ENCODE peak calls at places on chromosomes 2 and 18, in eight cellular contexts. I, Z, J, Q, W, V, B and O are unnamed samples.

GRCh38 chr2:70805987-70806386 is 14.4 kb downstream of the CLEC4F start:
- DNase-seq in I (no peak), Z (no peak), J (peak), Q (no peak), W (no peak), V (no peak), B (no peak), O (no peak)

GRCh38 chr2:181312515-181312927 is 144.7 kb upstream of the ITGA4 start:
- DNase-seq in I (no peak), Z (peak), J (no peak), Q (no peak), W (no peak), V (no peak), B (peak), O (peak)

GRCh38 chr2:232336956-232337700 is 41.4 kb upstream of the ALPP start:
- DNase-seq in I (no peak), Z (no peak), J (no peak), Q (no peak), W (no peak), V (no peak), B (no peak), O (no peak)

GRCh38 chr2:101793277-101793969 is 95.9 kb downstream of the MAP4K4 start:
- DNase-seq in I (no peak), Z (peak), J (peak), Q (no peak), W (no peak), V (peak), B (peak), O (no peak)

GRCh38 chr2:29063646-29064372 is 10.5 kb downstream of the PCARE start:
- DNase-seq in I (peak), Z (no peak), J (no peak), Q (no peak), W (peak), V (peak), B (no peak), O (no peak)

GRCh38 chr2:120598416-120598815 is 137.3 kb upstream of the GLI2 start:
- DNase-seq in I (no peak), Z (no peak), J (no peak), Q (no peak), W (no peak), V (no peak), B (no peak), O (no peak)

GRCh38 chr2:68662466-68662865 is 19.1 kb downstream of the PROKR1 start:
- DNase-seq in I (no peak), Z (no peak), J (no peak), Q (no peak), W (no peak), V (no peak), B (no peak), O (no peak)

GRCh38 chr2:8456149-8457091 is 225.4 kb upstream of the ID2 start:
- DNase-seq in I (no peak), Z (peak), J (no peak), Q (no peak), W (no peak), V (no peak), B (peak), O (peak)

GRCh38 chr2:222859786-222860726 is 780 bp upstream of the ACSL3 start:
- DNase-seq in I (no peak), Z (no peak), J (peak), Q (peak), W (no peak), V (peak), B (no peak), O (no peak)

GRCh38 chr2:127510073-127510472 is 16.2 kb downstream of the IWS1 start:
- DNase-seq in I (no peak), Z (no peak), J (no peak), Q (no peak), W (no peak), V (peak), B (no peak), O (no peak)

GRCh38 chr2:54149623-54150501 is 34.4 kb downstream of the ACYP2 start:
- DNase-seq in I (no peak), Z (no peak), J (no peak), Q (no peak), W (peak), V (peak), B (no peak), O (no peak)

GRCh38 chr18:57619881-57620280 is 1.8 kb downstream of the NARS1 start:
- DNase-seq in I (no peak), Z (no peak), J (no peak), Q (no peak), W (no peak), V (no peak), B (no peak), O (no peak)

GRCh38 chr2:198456418-198456817 is 652.0 kb downstream of the PLCL1 start:
- DNase-seq in I (no peak), Z (no peak), J (no peak), Q (no peak), W (peak), V (no peak), B (no peak), O (no peak)

GRCh38 chr2:36663314-36663713 is 33.2 kb upstream of the VIT start:
- DNase-seq in I (no peak), Z (no peak), J (no peak), Q (no peak), W (no peak), V (no peak), B (no peak), O (no peak)

GRCh38 chr2:32627441-32627900 is 379 bp upstream of the TTC27 start:
- DNase-seq in I (peak), Z (no peak), J (peak), Q (peak), W (no peak), V (peak), B (peak), O (no peak)

GRCh38 chr2:3728104-3729054 is 25.0 kb downstream of the DCDC2C start:
- DNase-seq in I (peak), Z (no peak), J (peak), Q (no peak), W (peak), V (peak), B (no peak), O (peak)

GRCh38 chr2:209600257-209601180 is 171.1 kb upstream of the UNC80 start:
- DNase-seq in I (no peak), Z (no peak), J (peak), Q (peak), W (no peak), V (no peak), B (no peak), O (no peak)

GRCh38 chr2:239276813-239277193 is 124.0 kb downstream of the HDAC4 start:
- DNase-seq in I (no peak), Z (peak), J (no peak), Q (peak), W (no peak), V (no peak), B (peak), O (no peak)

GRCh38 chr18:3211236-3211992 is 8.4 kb downstream of the MYOM1 start:
- DNase-seq in I (no peak), Z (no peak), J (peak), Q (no peak), W (no peak), V (peak), B (no peak), O (no peak)

GRCh38 chr2:147198651-147199171 is 646.1 kb upstream of the ACVR2A start:
- DNase-seq in I (no peak), Z (no peak), J (no peak), Q (no peak), W (no peak), V (no peak), B (no peak), O (no peak)

GRCh38 chr2:70084973-70085710 is 2.1 kb upstream of the PCBP1 start:
- DNase-seq in I (no peak), Z (peak), J (no peak), Q (peak), W (no peak), V (no peak), B (peak), O (peak)

GRCh38 chr2:9809064-9809356 is 34.3 kb upstream of the TAF1B start:
- DNase-seq in I (no peak), Z (no peak), J (no peak), Q (no peak), W (no peak), V (no peak), B (no peak), O (no peak)

GRCh38 chr18:48876590-48876989 is 74.2 kb downstream of the SMAD7 start:
- DNase-seq in I (no peak), Z (no peak), J (no peak), Q (no peak), W (no peak), V (no peak), B (no peak), O (no peak)

GRCh38 chr2:182300603-182301002 is 126.2 kb downstream of the PDE1A start:
- DNase-seq in I (no peak), Z (no peak), J (no peak), Q (no peak), W (no peak), V (peak), B (no peak), O (no peak)

GRCh38 chr18:41703744-41704530 is 251.1 kb upstream of the PIK3C3 start:
- DNase-seq in I (no peak), Z (no peak), J (no peak), Q (no peak), W (no peak), V (no peak), B (no peak), O (no peak)

GRCh38 chr2:238475571-238475970 is 48.8 kb downstream of the ASB1 start:
- DNase-seq in I (no peak), Z (no peak), J (no peak), Q (no peak), W (no peak), V (no peak), B (no peak), O (no peak)

GRCh38 chr2:70104231-70105111 is 17.2 kb downstream of the PCBP1 start:
- DNase-seq in I (peak), Z (peak), J (peak), Q (peak), W (no peak), V (peak), B (peak), O (peak)

GRCh38 chr2:149160701-149161217 is 122.3 kb downstream of the LYPD6B start:
- DNase-seq in I (no peak), Z (peak), J (peak), Q (no peak), W (no peak), V (no peak), B (peak), O (peak)

GRCh38 chr18:61732854-61733253 is 160.0 kb downstream of the RNF152 start:
- DNase-seq in I (no peak), Z (no peak), J (no peak), Q (no peak), W (no peak), V (no peak), B (no peak), O (no peak)

GRCh38 chr2:219298759-219299371 is 10.3 kb downstream of the PTPRN start:
- DNase-seq in I (peak), Z (peak), J (peak), Q (peak), W (no peak), V (peak), B (peak), O (peak)

GRCh38 chr2:190126758-190127157 is 64.2 kb upstream of the MSTN start:
- DNase-seq in I (peak), Z (no peak), J (no peak), Q (no peak), W (no peak), V (peak), B (no peak), O (no peak)

GRCh38 chr2:205685314-205686230 is 3.3 kb downstream of the NRP2 start:
- DNase-seq in I (no peak), Z (no peak), J (peak), Q (no peak), W (no peak), V (peak), B (peak), O (peak)

GRCh38 chr2:211454684-211455083 is 898.3 kb downstream of the CPS1 start:
- DNase-seq in I (no peak), Z (no peak), J (no peak), Q (no peak), W (no peak), V (no peak), B (no peak), O (no peak)

GRCh38 chr2:211458974-211459373 is 902.6 kb downstream of the CPS1 start:
- DNase-seq in I (no peak), Z (no peak), J (no peak), Q (no peak), W (no peak), V (no peak), B (no peak), O (no peak)

GRCh38 chr2:211453311-211453894 is 897.0 kb downstream of the CPS1 start:
- DNase-seq in I (no peak), Z (no peak), J (no peak), Q (no peak), W (no peak), V (no peak), B (no peak), O (no peak)

GRCh38 chr2:211457325-211457724 is 900.9 kb downstream of the CPS1 start:
- DNase-seq in I (no peak), Z (no peak), J (peak), Q (no peak), W (no peak), V (no peak), B (no peak), O (no peak)

GRCh38 chr2:211455225-211455841 is 898.9 kb downstream of the CPS1 start:
- DNase-seq in I (no peak), Z (no peak), J (peak), Q (peak), W (no peak), V (peak), B (peak), O (peak)
- TF ChIP-seq CTCF in I (peak), Z (peak), J (peak), Q (peak), W (peak), V (peak), B (peak), O (peak)

DNA sequence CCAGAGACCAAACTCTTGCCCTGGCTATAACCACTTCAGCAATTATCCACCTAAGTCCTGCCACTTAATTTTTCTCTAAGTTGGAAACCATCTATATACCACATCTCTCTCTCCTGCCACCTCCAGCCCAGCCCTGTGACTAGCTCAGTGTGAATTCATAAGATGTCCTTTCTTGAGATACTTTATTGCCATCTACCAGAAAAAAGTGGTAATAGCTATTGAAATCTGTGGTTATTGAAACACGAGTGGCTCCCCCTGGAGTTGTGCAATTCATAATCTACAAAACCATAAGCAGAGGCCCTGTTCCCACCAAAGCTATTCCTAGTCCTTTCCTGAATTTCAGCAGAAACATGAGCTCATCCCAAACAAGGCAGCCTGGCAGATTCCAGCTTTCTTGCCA is 324.0 kb downstream of the TXNL1 start:
- DNase-seq in I (no peak), Z (no peak), J (no peak), Q (peak), W (no peak), V (peak), B (no peak), O (no peak)
- TF ChIP-seq CTCF in I (peak), Z (no peak), J (peak), Q (no peak), W (no peak), V (no peak), B (no peak), O (no peak)

DNA sequence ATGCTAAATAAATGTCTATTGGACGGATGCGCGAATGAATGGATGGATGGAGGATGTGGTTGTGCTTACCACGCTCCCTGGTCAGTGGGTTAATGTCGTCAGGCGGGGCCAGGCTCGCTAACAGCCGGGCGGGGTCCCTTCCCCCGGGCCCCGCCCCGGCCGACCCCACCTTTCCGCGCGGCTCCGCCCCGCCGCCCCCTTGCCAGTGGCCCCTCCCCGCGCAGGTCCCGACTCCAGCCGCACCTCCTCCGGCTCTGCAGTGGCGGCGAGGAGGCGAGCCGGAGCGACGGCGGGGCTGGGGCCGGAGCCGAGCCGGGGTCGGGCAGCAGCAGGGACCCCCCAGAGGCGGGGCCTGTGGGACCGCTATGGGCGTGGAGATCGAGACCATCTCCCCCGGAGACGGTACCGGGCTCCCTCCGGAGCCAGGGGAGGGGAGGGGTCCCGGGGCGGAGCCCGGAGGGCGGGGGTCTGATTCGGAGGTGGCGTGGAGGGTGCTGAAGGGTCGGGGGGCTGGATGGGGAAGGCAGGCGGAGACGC is at the start of gene FKBP1B:
- DNase-seq in I (no peak), Z (peak), J (peak), Q (no peak), W (no peak), V (peak), B (peak), O (peak)
- TF ChIP-seq CTCF in I (no peak), Z (no peak), J (no peak), Q (no peak), W (no peak), V (no peak), B (no peak), O (no peak)

GRCh38 chr18:11553098-11553940 is 56.1 kb upstream of the SLC35G4 start:
- DNase-seq in I (peak), Z (no peak), J (peak), Q (peak), W (peak), V (peak), B (peak), O (peak)

GRCh38 chr18:11544060-11544633 is 65.2 kb upstream of the SLC35G4 start:
- DNase-seq in I (no peak), Z (no peak), J (no peak), Q (no peak), W (no peak), V (no peak), B (no peak), O (no peak)

GRCh38 chr18:11548367-11548766 is 61.0 kb upstream of the SLC35G4 start:
- DNase-seq in I (no peak), Z (no peak), J (no peak), Q (no peak), W (no peak), V (peak), B (no peak), O (no peak)

GRCh38 chr18:11548940-11549551 is 60.4 kb upstream of the SLC35G4 start:
- DNase-seq in I (no peak), Z (no peak), J (no peak), Q (no peak), W (no peak), V (no peak), B (no peak), O (no peak)
- TF ChIP-seq CTCF in I (peak), Z (no peak), J (no peak), Q (no peak), W (no peak), V (peak), B (no peak), O (no peak)

DNA sequence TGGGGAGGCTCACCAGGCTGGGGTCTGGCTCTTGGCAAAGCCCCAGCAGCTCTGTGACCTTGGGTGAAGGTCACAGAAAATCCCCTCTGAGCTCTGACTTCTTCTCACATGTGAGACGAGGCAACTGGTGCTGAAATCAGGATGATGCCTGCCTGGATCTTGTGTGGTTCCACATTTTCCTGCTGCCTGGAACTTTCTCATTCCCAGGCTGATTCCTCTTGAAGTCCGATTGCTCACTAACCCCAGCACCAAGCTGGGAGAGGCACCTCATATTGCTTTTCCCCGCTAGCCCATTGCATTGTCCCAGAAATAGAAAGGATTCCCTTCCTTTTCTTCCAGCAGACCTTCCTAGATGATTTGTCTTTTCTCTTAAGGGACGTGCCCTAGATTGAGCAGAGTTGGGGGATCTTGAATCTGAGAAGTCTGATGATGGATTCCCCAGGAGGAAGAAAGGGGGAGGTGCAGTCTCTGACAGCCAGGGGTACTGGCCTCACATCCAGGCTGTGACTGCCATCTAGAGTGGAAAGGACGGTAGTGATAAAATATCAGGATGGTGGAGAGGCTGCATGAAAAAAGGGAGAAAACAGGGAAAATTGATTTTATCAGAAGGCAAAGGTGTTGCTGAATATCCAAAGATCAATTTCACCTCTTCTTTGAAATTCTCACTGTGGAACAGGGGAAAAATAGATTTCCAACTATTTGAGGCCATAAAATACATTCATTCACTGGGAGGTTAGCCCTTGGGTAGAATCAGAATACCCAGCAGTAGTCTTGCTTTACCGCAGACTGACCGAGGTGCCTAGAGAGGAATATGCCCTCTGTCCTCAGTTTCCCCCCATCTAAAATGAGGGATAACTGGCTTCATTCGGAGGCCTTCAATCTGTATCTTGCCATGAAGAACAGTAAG is 96.3 kb downstream of the FAM210A start:
- DNase-seq in I (no peak), Z (peak), J (peak), Q (peak), W (no peak), V (peak), B (peak), O (peak)
- TF ChIP-seq CTCF in I (peak), Z (peak), J (peak), Q (peak), W (peak), V (peak), B (peak), O (peak)

DNA sequence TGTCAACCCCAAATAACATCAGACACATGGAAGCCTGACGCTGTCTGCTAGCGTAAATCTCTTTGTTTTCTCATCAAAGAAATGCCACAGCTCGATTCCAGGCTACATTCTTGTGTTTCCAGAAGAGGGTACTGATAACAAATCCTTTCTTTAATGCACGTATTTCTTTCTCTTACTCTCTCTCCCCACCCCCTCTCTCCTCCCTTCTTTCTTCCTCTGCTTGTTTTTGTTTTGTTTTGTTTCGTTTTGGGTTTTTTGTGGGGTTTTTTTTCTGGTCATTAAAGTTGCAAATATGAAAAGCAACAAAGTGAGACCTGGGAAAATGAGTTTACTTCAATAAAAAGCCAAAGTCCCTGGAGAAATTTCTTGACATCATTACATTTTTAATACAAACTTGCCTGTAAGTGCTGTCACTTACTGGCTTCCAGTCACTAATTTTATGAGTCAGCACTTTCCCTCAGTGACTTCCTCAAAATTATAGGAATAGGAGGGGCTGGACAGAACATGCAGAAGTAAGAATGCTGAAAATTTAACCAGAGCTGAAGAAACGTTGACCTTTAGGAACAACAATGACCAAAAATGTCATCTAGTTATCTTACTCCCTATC is 106.7 kb upstream of the NABP1 start:
- DNase-seq in I (peak), Z (peak), J (no peak), Q (no peak), W (no peak), V (peak), B (peak), O (peak)
- TF ChIP-seq CTCF in I (peak), Z (peak), J (peak), Q (no peak), W (peak), V (peak), B (peak), O (peak)